ENCODE peak calls at places on chromosomes 12 and 14, in six cellular contexts. M is breast epithelium; U is NCI-H69; E is osteoblast; I is GM23338; J is stimulated activated CD8-positive, alpha-beta memory T cell treated with anti-CD3 and anti-CD28 coated beads, Interleukin-15, amount 100 ng/mL, for 1 hour. A is an unnamed sample.
A peak's percentile ranks its signal among the peaks of the same experiment; 100 is the strongest.

GRCh38 chr12:69419701-69420100 is 50.5 kb upstream of the FRS2 start:
- DNase-seq in E (no peak), J (no peak), M (no peak), U (no peak), I (no peak), A (no peak)

GRCh38 chr14:101965796-101966718 is 1.7 kb downstream of the DYNC1H1 start:
- DNase-seq in U (peak; percentile 65), M (no peak), I (no peak), J (no peak), E (peak; percentile 89), A (no peak)

GRCh38 chr14:34081126-34081575 is 130.3 kb upstream of the EGLN3 start:
- DNase-seq in J (no peak), M (no peak), U (peak; percentile 20), E (no peak), I (no peak), A (no peak)

GRCh38 chr14:70361893-70362292 is 2.4 kb upstream of the COX16 start:
- DNase-seq in J (no peak), M (no peak), U (no peak), E (no peak), I (no peak), A (no peak)

GRCh38 chr12:116855744-116856470 is 25.3 kb downstream of the HRK start:
- DNase-seq in J (no peak), M (no peak), I (no peak), E (no peak), U (peak; percentile 17), A (peak; percentile 59)

GRCh38 chr14:43204816-43205215 is 1302.3 kb downstream of the FSCB start:
- DNase-seq in E (no peak), M (no peak), I (no peak), U (no peak), J (no peak), A (no peak)

GRCh38 chr14:100423421-100424010 is 100.4 kb downstream of the SLC25A47 start:
- DNase-seq in M (no peak), E (no peak), U (no peak), I (no peak), J (no peak), A (no peak)

GRCh38 chr12:3632256-3633240 is 120.4 kb downstream of the CRACR2A start:
- DNase-seq in U (peak; percentile 41), I (no peak), M (no peak), J (no peak), E (peak; percentile 91), A (no peak)

GRCh38 chr12:54680374-54680773 is 32.2 kb upstream of the DCD start:
- DNase-seq in J (no peak), M (no peak), U (peak; percentile 16), I (peak; percentile 88), E (no peak), A (no peak)

GRCh38 chr12:106152334-106152733 is 13.6 kb upstream of the NUAK1 start:
- DNase-seq in U (peak; percentile 88), E (no peak), M (no peak), J (no peak), I (no peak), A (no peak)

GRCh38 chr12:51869931-51870330 is 18.0 kb upstream of the ANKRD33 start:
- DNase-seq in M (no peak), U (no peak), E (no peak), I (no peak), J (no peak), A (no peak)

GRCh38 chr14:77184396-77185092 is 2.9 kb downstream of the TMEM63C start:
- DNase-seq in J (no peak), M (peak; percentile 87), I (no peak), U (peak; percentile 90), E (no peak), A (peak; percentile 48)

GRCh38 chr12:120762093-120762492 is 36.5 kb downstream of the ACADS start:
- DNase-seq in J (no peak), I (no peak), M (no peak), U (no peak), E (peak; percentile 44), A (no peak)

GRCh38 chr14:91250912-91251311 is 6.4 kb upstream of the GPR68 start:
- DNase-seq in E (no peak), M (no peak), U (peak; percentile 62), I (no peak), J (no peak), A (no peak)

GRCh38 chr12:64147011-64147671 is 75.0 kb downstream of the KICS2 start:
- DNase-seq in U (peak; percentile 49), E (no peak), I (no peak), J (no peak), M (no peak), A (no peak)

GRCh38 chr12:57063991-57064725 is 14.2 kb upstream of the MYO1A start:
- DNase-seq in M (no peak), E (no peak), J (no peak), U (no peak), I (no peak), A (no peak)

GRCh38 chr14:74219277-74219676 is 20.0 kb upstream of the VSX2 start:
- DNase-seq in I (no peak), U (no peak), J (no peak), E (peak; percentile 34), M (no peak), A (no peak)

GRCh38 chr14:99282261-99283050 is 10.5 kb upstream of the BCL11B start:
- DNase-seq in E (peak; percentile 25), J (no peak), M (no peak), I (no peak), U (no peak), A (no peak)

GRCh38 chr12:28440209-28440608 is 250.0 kb downstream of the CCDC91 start:
- DNase-seq in J (no peak), I (no peak), U (peak; percentile 53), E (no peak), M (no peak), A (no peak)

GRCh38 chr12:6080149-6081045 is 44.1 kb downstream of the VWF start:
- DNase-seq in U (peak; percentile 14), J (no peak), M (peak; percentile 20), E (peak; percentile 69), I (no peak), A (peak; percentile 76)

GRCh38 chr14:64464695-64465094 is 604 bp upstream of the AKAP5 start:
- DNase-seq in M (no peak), J (no peak), I (peak; percentile 54), U (peak; percentile 73), E (no peak), A (no peak)

GRCh38 chr12:116196226-116196625 is 81.3 kb downstream of the MED13L start:
- DNase-seq in I (no peak), J (no peak), E (no peak), M (no peak), U (no peak), A (no peak)

GRCh38 chr14:74478996-74479635 is 14.0 kb downstream of the NPC2 start:
- DNase-seq in M (no peak), U (peak; percentile 53), J (no peak), I (peak; percentile 78), E (no peak), A (peak; percentile 36)

GRCh38 chr12:90855534-90855933 is 99.4 kb downstream of the CCER1 start:
- DNase-seq in J (no peak), E (no peak), M (no peak), U (no peak), I (no peak), A (no peak)

GRCh38 chr14:84493779-84494178 is 1036.2 kb upstream of the FLRT2 start:
- DNase-seq in J (no peak), M (no peak), E (no peak), U (no peak), I (peak; percentile 31), A (no peak)

GRCh38 chr12:27906658-27907473 is 65.7 kb downstream of the PTHLH start:
- DNase-seq in M (no peak), I (no peak), E (no peak), U (no peak), J (no peak), A (no peak)

GRCh38 chr12:77924703-77925102 is 94.0 kb downstream of the NAV3 start:
- DNase-seq in J (no peak), E (no peak), M (no peak), U (no peak), I (no peak), A (no peak)

GRCh38 chr12:129298921-129299320 is 445.6 kb downstream of the GLT1D1 start:
- DNase-seq in I (no peak), U (no peak), E (no peak), J (no peak), M (no peak), A (no peak)

GRCh38 chr12:47856721-47857575 is 37.2 kb upstream of the HDAC7 start:
- DNase-seq in E (no peak), I (no peak), U (no peak), M (no peak), J (no peak), A (no peak)

GRCh38 chr12:22529281-22530060 is 14.9 kb downstream of the C2CD5 start:
- DNase-seq in I (peak; percentile 66), M (no peak), J (no peak), U (peak; percentile 57), E (no peak), A (no peak)

GRCh38 chr12:57272337-57273151 is 21.6 kb upstream of the STAC3 start:
- DNase-seq in I (no peak), M (no peak), J (no peak), U (no peak), E (no peak), A (no peak)

GRCh38 chr14:21133896-21134295 is 22.0 kb downstream of the OR5AU1 start:
- DNase-seq in E (no peak), J (no peak), I (peak; percentile 70), M (no peak), U (no peak), A (no peak)

GRCh38 chr12:113912761-113913295 is 53.3 kb downstream of the RBM19 start:
- DNase-seq in U (peak; percentile 68), J (peak; percentile 11), I (peak; percentile 90), E (peak; percentile 93), M (peak; percentile 69), A (peak; percentile 70)

GRCh38 chr14:89702151-89702936 is 252.2 kb downstream of the EFCAB11 start:
- DNase-seq in U (peak; percentile 57), J (no peak), E (no peak), I (no peak), M (no peak), A (no peak)

GRCh38 chr12:32115404-32116104 is 8.9 kb downstream of the BICD1 start:
- DNase-seq in E (peak; percentile 96), I (no peak), M (peak; percentile 63), J (no peak), U (peak; percentile 90), A (peak; percentile 91)

GRCh38 chr12:92062539-92063493 is 82.8 kb downstream of the BTG1 start:
- DNase-seq in J (no peak), U (peak; percentile 22), E (no peak), M (no peak), I (no peak), A (no peak)

GRCh38 chr14:76259029-76259735 is 107.5 kb downstream of the GPATCH2L start:
- DNase-seq in E (no peak), J (no peak), U (no peak), M (no peak), I (no peak), A (no peak)

GRCh38 chr12:123187637-123188036 is 36.7 kb upstream of the PITPNM2 start:
- DNase-seq in I (no peak), E (no peak), J (no peak), U (no peak), M (no peak), A (no peak)

GRCh38 chr12:47758834-47759690 is at the start of gene RAPGEF3:
- DNase-seq in U (peak; percentile 91), E (peak; percentile 100), J (peak; percentile 44), M (peak; percentile 88), I (peak; percentile 91), A (peak; percentile 86)